ENCODE peak calls at places on chromosomes 6 and 20, in ten cellular contexts. L is fibroblast of the aortic adventitia, I is neural crest cell, B is colonic mucosa, P is epithelial cell of proximal tubule, W is prostate gland, S is progenitor cell of endocrine pancreas, Z is astrocyte of the spinal cord, Q is PC-9, K is pancreas. T is an unnamed sample.

GRCh38 chr6:115898246-115898645 is 162.4 kb downstream of the FRK start:
- DNase-seq in L (peak; percentile 4), I (no peak), B (no peak), P (no peak), W (no peak), S (no peak), Z (peak; percentile 61), Q (no peak), K (no peak), T (peak; percentile 72)

GRCh38 chr6:110748458-110748857 is 66.8 kb downstream of the CDK19 start:
- DNase-seq in L (no peak), I (no peak), B (no peak), P (no peak), W (no peak), S (no peak), Z (no peak), Q (no peak), K (no peak), T (peak; percentile 1)

GRCh38 chr20:57048027-57048869 is 218.2 kb downstream of the BMP7 start:
- DNase-seq in L (no peak), I (peak; percentile 53), B (peak; percentile 37), P (no peak), W (no peak), S (peak; percentile 33), Z (peak; percentile 12), Q (peak; percentile 47), K (no peak), T (peak; percentile 32)

GRCh38 chr20:63695419-63696310 is 787 bp upstream of the TNFRSF6B start:
- DNase-seq in L (no peak), I (no peak), B (no peak), P (no peak), W (no peak), S (no peak), Z (no peak), Q (no peak), K (peak; percentile 47), T (no peak)

GRCh38 chr6:142927904-142928303 is 17.1 kb downstream of the HIVEP2 start:
- DNase-seq in L (peak; percentile 19), I (no peak), B (no peak), P (no peak), W (no peak), S (no peak), Z (peak; percentile 29), Q (no peak), K (no peak), T (no peak)

GRCh38 chr20:4193053-4193452 is 177.7 kb upstream of the RNF24 start:
- DNase-seq in L (no peak), I (no peak), B (no peak), P (no peak), W (no peak), S (no peak), Z (no peak), Q (no peak), K (no peak), T (no peak)

GRCh38 chr6:100078509-100078908 is 84.5 kb upstream of the MCHR2 start:
- DNase-seq in L (peak; percentile 27), I (no peak), B (no peak), P (no peak), W (no peak), S (no peak), Z (peak; percentile 54), Q (no peak), K (no peak), T (peak; percentile 41)

GRCh38 chr20:63508072-63508768 is 9.3 kb upstream of the EEF1A2 start:
- DNase-seq in L (no peak), I (no peak), B (no peak), P (no peak), W (no peak), S (peak; percentile 7), Z (no peak), Q (no peak), K (no peak), T (no peak)

GRCh38 chr20:53100476-53100911 is 128.3 kb downstream of the TSHZ2 start:
- DNase-seq in L (peak; percentile 4), I (no peak), B (no peak), P (no peak), W (no peak), S (no peak), Z (no peak), Q (no peak), K (no peak), T (peak; percentile 49)

GRCh38 chr6:45327956-45328522 is at the start of gene RUNX2:
- DNase-seq in L (peak; percentile 95), I (no peak), B (no peak), P (peak; percentile 42), W (no peak), S (no peak), Z (peak; percentile 97), Q (no peak), K (no peak), T (peak; percentile 95)

GRCh38 chr6:9502991-9503761 is 911.7 kb downstream of the TFAP2A start:
- DNase-seq in L (peak; percentile 89), I (no peak), B (no peak), P (no peak), W (no peak), S (no peak), Z (peak; percentile 87), Q (peak; percentile 42), K (no peak), T (peak; percentile 23)

GRCh38 chr20:17541996-17542395 is 10.8 kb upstream of the BFSP1 start:
- DNase-seq in L (peak; percentile 78), I (no peak), B (no peak), P (no peak), W (no peak), S (no peak), Z (peak; percentile 77), Q (no peak), K (no peak), T (peak; percentile 81)

DNA sequence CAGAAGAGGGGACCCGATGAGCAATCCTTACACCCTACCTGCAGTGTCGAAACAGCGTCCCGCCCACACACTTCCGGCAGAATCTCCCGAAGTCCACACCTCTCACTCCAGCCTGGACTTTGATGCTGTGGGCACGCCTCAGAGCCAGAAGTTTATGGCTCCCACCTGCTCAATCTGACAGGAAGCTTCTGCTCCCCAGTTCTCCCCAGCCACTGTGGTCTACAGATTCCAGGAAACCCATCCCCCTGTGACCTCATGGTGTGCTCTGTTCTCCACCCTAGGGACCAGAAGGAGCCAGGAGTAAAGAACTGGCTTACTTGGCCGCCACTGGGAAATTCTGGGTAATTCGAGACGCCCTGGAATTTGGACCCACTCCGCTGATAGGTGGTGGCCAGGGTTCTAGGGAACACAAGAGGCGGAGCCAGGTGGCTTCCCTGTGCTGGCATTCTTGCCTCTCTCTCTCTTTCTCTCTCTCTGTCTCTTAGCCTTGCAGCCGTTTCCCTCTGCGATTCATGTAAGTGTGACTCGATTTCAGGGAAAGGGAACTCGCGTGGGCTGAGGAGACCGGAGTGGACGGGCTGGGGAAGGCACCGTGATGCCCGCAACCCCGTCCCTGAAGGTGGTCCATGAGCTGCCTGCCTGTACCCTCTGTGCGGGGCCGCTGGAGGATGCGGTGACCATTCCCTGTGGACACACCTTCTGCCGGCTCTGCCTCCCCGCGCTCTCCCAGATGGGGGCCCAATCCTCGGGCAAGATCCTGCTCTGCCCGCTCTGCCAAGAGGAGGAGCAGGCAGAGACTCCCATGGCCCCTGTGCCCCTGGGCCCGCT is at the start of gene TRIM15:
- DNase-seq in L (no peak), I (no peak), B (peak; percentile 93), P (no peak), W (no peak), S (no peak), Z (no peak), Q (no peak), K (no peak), T (no peak)
- TF ChIP-seq CTCF in L (no peak), I (no peak), B (no peak), P (no peak), W (no peak), S (no peak), Z (no peak), Q (no peak), K (no peak), T (no peak)

DNA sequence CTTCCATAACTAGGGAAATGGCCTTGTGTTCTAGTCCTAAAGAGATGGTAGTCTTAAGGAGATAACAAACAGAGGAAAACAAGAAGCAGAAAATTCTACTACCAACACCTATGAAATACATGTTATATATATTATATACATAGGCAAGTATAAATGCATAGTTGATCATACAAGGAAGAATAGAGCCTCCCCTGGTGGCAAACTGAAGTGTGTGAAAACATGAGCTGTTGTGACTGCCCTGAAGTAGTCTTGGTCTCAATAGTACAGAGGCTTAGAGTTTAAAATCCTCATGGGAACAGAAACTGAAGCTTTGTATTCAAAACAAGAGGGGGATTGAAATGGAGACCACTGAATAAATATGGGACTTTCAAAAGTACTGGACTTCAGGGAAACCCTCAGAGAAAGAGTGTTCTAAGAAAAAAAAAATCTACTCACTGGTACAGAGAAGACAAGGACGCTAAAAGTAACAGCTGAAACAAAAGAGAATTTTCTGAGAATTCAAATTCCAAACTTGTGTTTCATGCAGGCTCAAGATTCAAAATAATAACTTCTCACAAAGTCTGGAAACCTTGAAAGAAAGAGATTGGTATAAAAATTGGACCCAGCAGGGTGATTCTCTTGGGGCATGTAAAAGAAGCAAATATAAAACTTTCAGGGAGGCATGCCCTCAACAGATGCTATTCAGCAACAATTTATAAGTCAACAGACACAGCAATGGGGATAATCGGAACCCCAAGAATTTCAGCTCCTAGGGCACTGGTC is 59.7 kb upstream of the SAMD3 start:
- DNase-seq in L (peak; percentile 36), I (no peak), B (no peak), P (no peak), W (no peak), S (no peak), Z (peak; percentile 47), Q (no peak), K (no peak), T (peak; percentile 43)
- TF ChIP-seq CTCF in L (peak; percentile 52), I (peak; percentile 34), B (peak; percentile 34), P (peak; percentile 65), W (no peak), S (peak; percentile 24), Z (peak; percentile 69), Q (peak; percentile 47), K (no peak), T (peak; percentile 61)

GRCh38 chr6:88626460-88626859 is 337.0 kb downstream of the RNGTT start:
- DNase-seq in L (no peak), I (no peak), B (no peak), P (peak; percentile 78), W (no peak), S (no peak), Z (no peak), Q (no peak), K (no peak), T (peak; percentile 34)
- TF ChIP-seq CTCF in L (no peak), I (no peak), B (no peak), P (no peak), W (no peak), S (no peak), Z (no peak), Q (no peak), K (no peak), T (no peak)

DNA sequence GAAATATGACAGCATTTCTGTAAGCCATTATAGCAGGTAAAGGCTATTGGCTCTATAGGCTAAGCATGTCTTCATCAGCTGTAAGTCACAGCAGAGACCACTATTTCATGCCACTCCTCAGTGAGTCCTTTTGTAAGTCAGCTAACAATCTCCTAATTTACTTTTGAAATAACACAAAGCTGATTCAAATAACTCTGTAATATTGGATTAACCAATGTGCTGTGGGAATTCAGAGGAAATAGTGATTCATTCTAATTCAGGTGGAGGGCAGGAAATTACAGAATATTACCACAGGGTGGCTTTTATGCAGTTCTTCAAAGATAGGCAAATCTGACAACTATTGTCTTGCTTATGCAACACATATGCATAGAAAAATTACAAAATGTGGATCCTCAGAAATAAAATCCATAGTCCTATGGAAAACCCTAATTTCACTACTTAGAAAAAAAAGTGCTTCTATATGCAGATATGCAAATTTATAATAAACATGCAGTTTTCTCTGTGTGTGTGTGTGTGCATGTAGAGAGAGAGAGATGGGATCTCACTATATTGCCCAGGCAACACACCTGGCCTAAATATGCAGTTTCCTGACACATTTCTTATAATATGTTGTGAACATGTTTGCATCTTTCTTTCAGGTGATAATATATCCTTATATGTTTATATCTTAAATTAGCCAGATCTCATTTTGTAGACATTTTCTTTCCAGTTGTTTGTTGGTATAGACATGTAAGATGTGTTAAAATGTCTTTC is 4.8 kb upstream of the SMIM28 start:
- DNase-seq in L (peak; percentile 42), I (no peak), B (no peak), P (no peak), W (no peak), S (no peak), Z (peak; percentile 36), Q (no peak), K (no peak), T (peak; percentile 46)
- TF ChIP-seq CTCF in L (peak; percentile 10), I (peak; percentile 28), B (no peak), P (peak; percentile 14), W (no peak), S (peak; percentile 21), Z (no peak), Q (peak; percentile 43), K (no peak), T (no peak)